ENCODE peak calls at places on chromosome 17, in nine cellular contexts. M is HCT116; A is small intestine; I is stimulated activated CD8-positive, alpha-beta memory T cell treated with anti-CD3 and anti-CD28 coated beads, Interleukin-2, amount 100 ng/mL, for 1 hour; S is EL; Y is anterior cingulate cortex; K is foreskin fibroblast; U is AG08395; D is NCI-H1048. Z is an unnamed sample.

GRCh38 chr17:9522074-9522473 is 53.5 kb downstream of the STX8 start:
- DNase-seq in M (no peak), A (peak), I (no peak), S (peak), Y (peak), K (peak), U (peak), D (no peak), Z (no peak)

GRCh38 chr17:63675607-63676539 is 24.1 kb downstream of the LIMD2 start:
- DNase-seq in M (peak), A (peak), I (no peak), S (peak), Y (peak), K (peak), U (peak), D (peak), Z (peak)

GRCh38 chr17:3879181-3879580 is 13.7 kb downstream of the CAMKK1 start:
- DNase-seq in M (no peak), A (no peak), I (no peak), S (peak), Y (no peak), K (peak), U (peak), D (no peak), Z (peak)

GRCh38 chr17:2965621-2966275 is 97.7 kb downstream of the OR1D5 start:
- DNase-seq in M (peak), A (no peak), I (no peak), S (peak), Y (no peak), K (peak), U (peak), D (no peak), Z (no peak)

GRCh38 chr17:38617074-38617860 is 11.5 kb upstream of the SRCIN1 start:
- DNase-seq in M (no peak), A (peak), I (no peak), S (no peak), Y (no peak), K (no peak), U (no peak), D (no peak), Z (no peak)

GRCh38 chr17:41519501-41520224 is 973 bp upstream of the KRT15 start:
- DNase-seq in M (no peak), A (peak), I (no peak), S (no peak), Y (no peak), K (no peak), U (no peak), D (no peak), Z (peak)

GRCh38 chr17:7177210-7177953 is 1.8 kb downstream of the ASGR1 start:
- DNase-seq in M (no peak), A (peak), I (peak), S (peak), Y (peak), K (peak), U (peak), D (peak), Z (no peak)

GRCh38 chr17:50181601-50182345 is 16.0 kb downstream of the SGCA start:
- DNase-seq in M (no peak), A (no peak), I (no peak), S (peak), Y (no peak), K (peak), U (no peak), D (no peak), Z (no peak)

GRCh38 chr17:76831316-76831715 is 36.9 kb upstream of the MGAT5B start:
- DNase-seq in M (no peak), A (no peak), I (no peak), S (no peak), Y (no peak), K (no peak), U (no peak), D (no peak), Z (no peak)

GRCh38 chr17:59764292-59764741 is 56.9 kb downstream of the VMP1 start:
- DNase-seq in M (no peak), A (no peak), I (no peak), S (no peak), Y (no peak), K (no peak), U (no peak), D (no peak), Z (no peak)

GRCh38 chr17:57276621-57277020 is 20.3 kb downstream of the MSI2 start:
- DNase-seq in M (no peak), A (no peak), I (no peak), S (no peak), Y (no peak), K (no peak), U (no peak), D (no peak), Z (no peak)

GRCh38 chr17:40932608-40933007 is 4.8 kb downstream of the KRT23 start:
- DNase-seq in M (no peak), A (no peak), I (no peak), S (no peak), Y (no peak), K (no peak), U (no peak), D (peak), Z (no peak)

GRCh38 chr17:10790491-10791401 is 13.2 kb downstream of the TMEM238L start:
- DNase-seq in M (no peak), A (no peak), I (no peak), S (no peak), Y (no peak), K (no peak), U (no peak), D (no peak), Z (peak)

GRCh38 chr17:33284022-33284421 is 9.1 kb downstream of the ASIC2 start:
- DNase-seq in M (no peak), A (peak), I (no peak), S (peak), Y (no peak), K (peak), U (peak), D (no peak), Z (no peak)

GRCh38 chr17:17350491-17351355 is 47.5 kb downstream of the NT5M start:
- DNase-seq in M (no peak), A (no peak), I (no peak), S (peak), Y (no peak), K (peak), U (peak), D (no peak), Z (no peak)

GRCh38 chr17:6507535-6507934 is 48.8 kb downstream of the PITPNM3 start:
- DNase-seq in M (peak), A (peak), I (no peak), S (peak), Y (no peak), K (peak), U (peak), D (no peak), Z (no peak)

Z was measured in DMS 273 treated with DMSO at 0.1 percent for 48 hours.